ENCODE peak calls at places on chromosomes 1 and 21, in eight cellular contexts. J is T-cell; W is AG04450; I is brain microvascular endothelial cell; N is MM.1S; S is activated naive CD8-positive, alpha-beta T cell treated with anti-CD3 and anti-CD28 coated beads, Interleukin-2, amount 50 U/mL, for 24 hours; R is KG1; Y is activated CD4-positive, alpha-beta T cell treated with anti-CD3 and anti-CD28 coated beads for 1 hour. U is an unnamed sample.

GRCh38 chr1:186636786-186637185 is 43.4 kb downstream of the PTGS2 start:
- DNase-seq in N (no peak), I (no peak), R (no peak), Y (no peak), J (no peak), W (no peak), S (no peak), U (no peak)

GRCh38 chr1:183676515-183677189 is 23.5 kb upstream of the APOBEC4 start:
- DNase-seq in J (no peak), W (no peak), N (no peak), R (no peak), I (peak; percentile 8), Y (no peak), S (no peak), U (no peak)

GRCh38 chr1:174572771-174573170 is 125.0 kb downstream of the GPR52 start:
- DNase-seq in W (no peak), S (no peak), J (no peak), N (no peak), I (no peak), Y (no peak), R (no peak), U (peak; percentile 19)

GRCh38 chr1:212814989-212815388 is 23.3 kb downstream of the TATDN3 start:
- DNase-seq in Y (no peak), S (no peak), I (no peak), R (no peak), J (no peak), W (no peak), N (no peak), U (no peak)

GRCh38 chr1:68175621-68176398 is 56.5 kb downstream of the WLS start:
- DNase-seq in Y (no peak), J (no peak), N (no peak), I (no peak), S (no peak), W (no peak), R (no peak), U (no peak)

GRCh38 chr1:157168015-157168414 is 29.8 kb upstream of the ETV3 start:
- DNase-seq in R (no peak), Y (no peak), N (no peak), S (no peak), I (no peak), J (no peak), W (no peak), U (no peak)

GRCh38 chr1:31944205-31945089 is 6.3 kb upstream of the PTP4A2 start:
- DNase-seq in I (peak; percentile 85), S (peak; percentile 82), R (peak; percentile 86), J (peak; percentile 81), Y (peak; percentile 62), N (no peak), W (peak; percentile 48), U (peak; percentile 71)

GRCh38 chr1:199172286-199173124 is 533.7 kb downstream of the PTPRC start:
- DNase-seq in N (no peak), R (no peak), I (no peak), W (no peak), Y (no peak), J (no peak), S (no peak), U (no peak)

GRCh38 chr1:203305809-203306088 is 430 bp downstream of the BTG2 start:
- DNase-seq in I (no peak), N (peak; percentile 42), J (no peak), Y (no peak), W (no peak), R (no peak), S (no peak), U (no peak)

GRCh38 chr1:181202986-181203555 is 114.6 kb downstream of the IER5 start:
- DNase-seq in R (no peak), Y (no peak), I (no peak), S (no peak), W (no peak), J (no peak), N (no peak), U (no peak)

GRCh38 chr21:25885880-25886279 is 151.1 kb downstream of the GABPA start:
- DNase-seq in W (no peak), Y (no peak), J (no peak), S (no peak), N (no peak), I (no peak), R (no peak), U (no peak)

GRCh38 chr1:20093940-20094391 is 24.0 kb downstream of the PLA2G5 start:
- DNase-seq in S (no peak), Y (no peak), R (no peak), J (no peak), I (no peak), W (no peak), N (no peak), U (no peak)

GRCh38 chr1:175434268-175434860 is 241.8 kb upstream of the KIAA0040 start:
- DNase-seq in J (no peak), S (no peak), R (no peak), I (no peak), N (no peak), W (no peak), Y (no peak), U (no peak)

GRCh38 chr1:36284061-36284460 is 22.1 kb upstream of the SH3D21 start:
- DNase-seq in Y (no peak), J (no peak), R (no peak), N (no peak), W (no peak), I (no peak), S (no peak), U (no peak)

GRCh38 chr1:237398751-237399150 is 356.8 kb downstream of the RYR2 start:
- DNase-seq in Y (no peak), N (no peak), W (no peak), R (no peak), J (no peak), S (no peak), I (no peak), U (no peak)

GRCh38 chr21:37862536-37862935 is 53.7 kb downstream of the KCNJ6 start:
- DNase-seq in I (peak; percentile 38), W (no peak), R (no peak), S (no peak), Y (no peak), N (no peak), J (no peak), U (no peak)

GRCh38 chr1:43270421-43271095 is 775 bp downstream of the TMEM125 start:
- DNase-seq in S (peak; percentile 25), I (no peak), N (no peak), J (no peak), R (no peak), W (no peak), Y (no peak), U (no peak)

GRCh38 chr1:192958871-192959270 is 100.3 kb downstream of the UCHL5 start:
- DNase-seq in Y (no peak), N (no peak), S (no peak), J (no peak), I (peak; percentile 80), W (no peak), R (no peak), U (no peak)

GRCh38 chr1:220791959-220792358 is 5.2 kb downstream of the MTARC1 start:
- DNase-seq in I (no peak), R (no peak), S (no peak), Y (no peak), N (no peak), W (no peak), J (no peak), U (no peak)